ENCODE peak calls at places on chromosomes 16 and 17, in five cellular contexts. R, G, Z, K and H are unnamed samples.

GRCh38 chr16:12426122-12426521 is 377.6 kb downstream of the CPPED1 start:
- DNase-seq in R (peak; percentile 31), G (no peak), Z (no peak), K (no peak), H (no peak)

GRCh38 chr16:13957197-13958078 is 37.5 kb downstream of the ERCC4 start:
- DNase-seq in R (peak; percentile 90), G (peak; percentile 7), Z (peak; percentile 74), K (peak; percentile 79), H (peak; percentile 80)

GRCh38 chr17:61490540-61490975 is 38.3 kb downstream of the TBX4 start:
- DNase-seq in R (no peak), G (no peak), Z (no peak), K (peak; percentile 69), H (peak; percentile 78)

GRCh38 chr17:42198897-42199296 is 4.6 kb upstream of the GHDC start:
- DNase-seq in R (no peak), G (no peak), Z (no peak), K (no peak), H (no peak)

GRCh38 chr16:65515193-65515592 is 393.3 kb upstream of the CDH11 start:
- DNase-seq in R (no peak), G (no peak), Z (no peak), K (no peak), H (no peak)

GRCh38 chr17:226773-227580 is 45.5 kb upstream of the DOC2B start:
- DNase-seq in R (no peak), G (no peak), Z (no peak), K (no peak), H (no peak)

GRCh38 chr17:55717898-55718735 is 4.5 kb downstream of the TMEM100 start:
- DNase-seq in R (peak; percentile 56), G (peak; percentile 64), Z (peak; percentile 86), K (peak; percentile 24), H (no peak)

GRCh38 chr16:81808933-81809480 is 29.9 kb downstream of the PLCG2 start:
- DNase-seq in R (no peak), G (no peak), Z (no peak), K (no peak), H (no peak)

GRCh38 chr17:2123467-2124251 is 68.8 kb downstream of the HIC1 start:
- DNase-seq in R (no peak), G (no peak), Z (no peak), K (no peak), H (no peak)

GRCh38 chr17:2853722-2854580 is 57.7 kb downstream of the RAP1GAP2 start:
- DNase-seq in R (peak; percentile 21), G (no peak), Z (no peak), K (peak; percentile 39), H (no peak)

GRCh38 chr16:86256995-86257394 is 253.3 kb upstream of the FOXF1 start:
- DNase-seq in R (no peak), G (no peak), Z (no peak), K (no peak), H (no peak)

GRCh38 chr16:18039931-18040330 is 296.6 kb downstream of the NPIPA8 start:
- DNase-seq in R (no peak), G (no peak), Z (no peak), K (no peak), H (no peak)

GRCh38 chr16:56368545-56368944 is 56.8 kb downstream of the AMFR start:
- DNase-seq in R (no peak), G (no peak), Z (no peak), K (no peak), H (no peak)

GRCh38 chr16:71526111-71526998 is at the start of gene CHST4:
- DNase-seq in R (no peak), G (no peak), Z (peak; percentile 49), K (peak; percentile 57), H (peak; percentile 14)

GRCh38 chr16:81493755-81494433 is 49.3 kb downstream of the CMIP start:
- DNase-seq in R (peak; percentile 89), G (peak; percentile 22), Z (peak; percentile 83), K (peak; percentile 93), H (peak; percentile 97)

GRCh38 chr17:82830249-82830661 is 9.6 kb downstream of the ZNF750 start:
- DNase-seq in R (no peak), G (no peak), Z (no peak), K (no peak), H (no peak)